ENCODE peak calls at places on chromosomes 12 and 14, in eight cellular contexts. One of them, this sample, is unnamed.

GRCh38 chr14:23182372-23183014 is 967 bp downstream of the SLC7A8 start:
- DNase-seq in IMR-90: no peak
- DNase-seq in cardiac fibroblast: no peak
- DNase-seq in uterus: peak; percentile 71
- DNase-seq in CD8-positive, alpha-beta memory T cell: no peak
- DNase-seq in iPS DF 19.7: no peak
- DNase-seq in NCI-H2171 treated with DMSO at 0.1 percent for 48 hours: peak; percentile 46
- DNase-seq in NCI-H1092: no peak
- DNase-seq in this sample: no peak

GRCh38 chr12:53427905-53428594 is 4.4 kb downstream of the AMHR2 start:
- DNase-seq in IMR-90: peak; percentile 97
- DNase-seq in cardiac fibroblast: peak; percentile 94
- DNase-seq in uterus: no peak
- DNase-seq in CD8-positive, alpha-beta memory T cell: no peak
- DNase-seq in iPS DF 19.7: no peak
- DNase-seq in NCI-H2171 treated with DMSO at 0.1 percent for 48 hours: no peak
- DNase-seq in NCI-H1092: no peak
- DNase-seq in this sample: no peak

GRCh38 chr14:32492482-32492881 is 163.4 kb downstream of the AKAP6 start:
- DNase-seq in IMR-90: no peak
- DNase-seq in cardiac fibroblast: no peak
- DNase-seq in uterus: no peak
- DNase-seq in CD8-positive, alpha-beta memory T cell: no peak
- DNase-seq in iPS DF 19.7: no peak
- DNase-seq in NCI-H2171 treated with DMSO at 0.1 percent for 48 hours: no peak
- DNase-seq in NCI-H1092: no peak
- DNase-seq in this sample: no peak

GRCh38 chr12:132551271-132552120 is 58.9 kb downstream of the LRCOL1 start:
- DNase-seq in IMR-90: no peak
- DNase-seq in cardiac fibroblast: no peak
- DNase-seq in uterus: no peak
- DNase-seq in CD8-positive, alpha-beta memory T cell: no peak
- DNase-seq in iPS DF 19.7: no peak
- DNase-seq in NCI-H2171 treated with DMSO at 0.1 percent for 48 hours: peak; percentile 53
- DNase-seq in NCI-H1092: no peak
- DNase-seq in this sample: no peak

GRCh38 chr14:34012978-34013713 is 62.3 kb upstream of the EGLN3 start:
- DNase-seq in IMR-90: no peak
- DNase-seq in cardiac fibroblast: no peak
- DNase-seq in uterus: no peak
- DNase-seq in CD8-positive, alpha-beta memory T cell: no peak
- DNase-seq in iPS DF 19.7: no peak
- DNase-seq in NCI-H2171 treated with DMSO at 0.1 percent for 48 hours: no peak
- DNase-seq in NCI-H1092: no peak
- DNase-seq in this sample: no peak

GRCh38 chr12:81077329-81077685 is 572 bp upstream of the ACSS3 start:
- DNase-seq in IMR-90: no peak
- DNase-seq in cardiac fibroblast: peak; percentile 17
- DNase-seq in uterus: peak; percentile 47
- DNase-seq in CD8-positive, alpha-beta memory T cell: no peak
- DNase-seq in iPS DF 19.7: peak; percentile 87
- DNase-seq in NCI-H2171 treated with DMSO at 0.1 percent for 48 hours: no peak
- DNase-seq in NCI-H1092: no peak
- DNase-seq in this sample: no peak

GRCh38 chr12:27964123-27964522 is 8.4 kb downstream of the PTHLH start:
- DNase-seq in IMR-90: peak; percentile 42
- DNase-seq in cardiac fibroblast: peak; percentile 42
- DNase-seq in uterus: no peak
- DNase-seq in CD8-positive, alpha-beta memory T cell: no peak
- DNase-seq in iPS DF 19.7: no peak
- DNase-seq in NCI-H2171 treated with DMSO at 0.1 percent for 48 hours: no peak
- DNase-seq in NCI-H1092: no peak
- DNase-seq in this sample: no peak

GRCh38 chr14:95712398-95712797 is 1.5 kb downstream of the TCL1A start:
- DNase-seq in IMR-90: no peak
- DNase-seq in cardiac fibroblast: no peak
- DNase-seq in uterus: no peak
- DNase-seq in CD8-positive, alpha-beta memory T cell: no peak
- DNase-seq in iPS DF 19.7: no peak
- DNase-seq in NCI-H2171 treated with DMSO at 0.1 percent for 48 hours: no peak
- DNase-seq in NCI-H1092: no peak
- DNase-seq in this sample: no peak

GRCh38 chr12:101086490-101086889 is 123.5 kb downstream of the SLC5A8 start:
- DNase-seq in IMR-90: peak; percentile 46
- DNase-seq in cardiac fibroblast: peak; percentile 28
- DNase-seq in uterus: no peak
- DNase-seq in CD8-positive, alpha-beta memory T cell: no peak
- DNase-seq in iPS DF 19.7: no peak
- DNase-seq in NCI-H2171 treated with DMSO at 0.1 percent for 48 hours: peak; percentile 24
- DNase-seq in NCI-H1092: no peak
- DNase-seq in this sample: no peak

GRCh38 chr14:65015391-65015790 is 28.7 kb downstream of the FNTB start:
- DNase-seq in IMR-90: no peak
- DNase-seq in cardiac fibroblast: no peak
- DNase-seq in uterus: no peak
- DNase-seq in CD8-positive, alpha-beta memory T cell: no peak
- DNase-seq in iPS DF 19.7: no peak
- DNase-seq in NCI-H2171 treated with DMSO at 0.1 percent for 48 hours: no peak
- DNase-seq in NCI-H1092: no peak
- DNase-seq in this sample: no peak

GRCh38 chr14:99731536-99732435 is 47.7 kb downstream of the CYP46A1 start:
- DNase-seq in IMR-90: no peak
- DNase-seq in cardiac fibroblast: no peak
- DNase-seq in uterus: peak; percentile 12
- DNase-seq in CD8-positive, alpha-beta memory T cell: no peak
- DNase-seq in iPS DF 19.7: no peak
- DNase-seq in NCI-H2171 treated with DMSO at 0.1 percent for 48 hours: no peak
- DNase-seq in NCI-H1092: no peak
- DNase-seq in this sample: no peak

GRCh38 chr12:119770146-119770545 is 102.2 kb downstream of the PRKAB1 start:
- DNase-seq in IMR-90: peak; percentile 15
- DNase-seq in cardiac fibroblast: peak; percentile 21
- DNase-seq in uterus: no peak
- DNase-seq in CD8-positive, alpha-beta memory T cell: no peak
- DNase-seq in iPS DF 19.7: no peak
- DNase-seq in NCI-H2171 treated with DMSO at 0.1 percent for 48 hours: no peak
- DNase-seq in NCI-H1092: no peak
- DNase-seq in this sample: no peak

GRCh38 chr12:91357381-91357780 is 174.8 kb upstream of the DCN start:
- DNase-seq in IMR-90: no peak
- DNase-seq in cardiac fibroblast: no peak
- DNase-seq in uterus: no peak
- DNase-seq in CD8-positive, alpha-beta memory T cell: no peak
- DNase-seq in iPS DF 19.7: no peak
- DNase-seq in NCI-H2171 treated with DMSO at 0.1 percent for 48 hours: no peak
- DNase-seq in NCI-H1092: no peak
- DNase-seq in this sample: no peak

GRCh38 chr14:65237023-65237814 is 134.9 kb upstream of the MAX start:
- DNase-seq in IMR-90: peak; percentile 49
- DNase-seq in cardiac fibroblast: peak; percentile 55
- DNase-seq in uterus: no peak
- DNase-seq in CD8-positive, alpha-beta memory T cell: no peak
- DNase-seq in iPS DF 19.7: no peak
- DNase-seq in NCI-H2171 treated with DMSO at 0.1 percent for 48 hours: no peak
- DNase-seq in NCI-H1092: no peak
- DNase-seq in this sample: no peak

GRCh38 chr12:19388131-19388549 is 51.2 kb upstream of the AEBP2 start:
- DNase-seq in IMR-90: peak; percentile 39
- DNase-seq in cardiac fibroblast: peak; percentile 70
- DNase-seq in uterus: peak; percentile 47
- DNase-seq in CD8-positive, alpha-beta memory T cell: no peak
- DNase-seq in iPS DF 19.7: no peak
- DNase-seq in NCI-H2171 treated with DMSO at 0.1 percent for 48 hours: no peak
- DNase-seq in NCI-H1092: no peak
- DNase-seq in this sample: no peak

GRCh38 chr14:52399886-52400599 is 85.9 kb downstream of the PTGER2 start:
- DNase-seq in IMR-90: peak; percentile 74
- DNase-seq in cardiac fibroblast: no peak
- DNase-seq in uterus: peak; percentile 27
- DNase-seq in CD8-positive, alpha-beta memory T cell: no peak
- DNase-seq in iPS DF 19.7: no peak
- DNase-seq in NCI-H2171 treated with DMSO at 0.1 percent for 48 hours: peak; percentile 25
- DNase-seq in NCI-H1092: no peak
- DNase-seq in this sample: no peak

GRCh38 chr12:4118017-4118510 is 155.5 kb upstream of the CCND2 start:
- DNase-seq in IMR-90: peak; percentile 64
- DNase-seq in cardiac fibroblast: peak; percentile 42
- DNase-seq in uterus: no peak
- DNase-seq in CD8-positive, alpha-beta memory T cell: no peak
- DNase-seq in iPS DF 19.7: no peak
- DNase-seq in NCI-H2171 treated with DMSO at 0.1 percent for 48 hours: no peak
- DNase-seq in NCI-H1092: no peak
- DNase-seq in this sample: no peak

GRCh38 chr12:113259499-113259953 is 38.3 kb downstream of the TPCN1 start:
- DNase-seq in IMR-90: no peak
- DNase-seq in cardiac fibroblast: peak; percentile 70
- DNase-seq in uterus: peak; percentile 88
- DNase-seq in CD8-positive, alpha-beta memory T cell: no peak
- DNase-seq in iPS DF 19.7: no peak
- DNase-seq in NCI-H2171 treated with DMSO at 0.1 percent for 48 hours: peak; percentile 90
- DNase-seq in NCI-H1092: peak; percentile 61
- DNase-seq in this sample: no peak

GRCh38 chr12:124172646-124173045 is 122.2 kb upstream of the RFLNA start:
- DNase-seq in IMR-90: no peak
- DNase-seq in cardiac fibroblast: peak; percentile 6
- DNase-seq in uterus: no peak
- DNase-seq in CD8-positive, alpha-beta memory T cell: no peak
- DNase-seq in iPS DF 19.7: no peak
- DNase-seq in NCI-H2171 treated with DMSO at 0.1 percent for 48 hours: no peak
- DNase-seq in NCI-H1092: no peak
- DNase-seq in this sample: no peak

GRCh38 chr12:108356902-108357806 is 18.0 kb upstream of the CMKLR1 start:
- DNase-seq in IMR-90: no peak
- DNase-seq in cardiac fibroblast: no peak
- DNase-seq in uterus: no peak
- DNase-seq in CD8-positive, alpha-beta memory T cell: no peak
- DNase-seq in iPS DF 19.7: no peak
- DNase-seq in NCI-H2171 treated with DMSO at 0.1 percent for 48 hours: peak; percentile 28
- DNase-seq in NCI-H1092: no peak
- DNase-seq in this sample: no peak

GRCh38 chr12:20000229-20000869 is 368.0 kb upstream of the PDE3A start:
- DNase-seq in IMR-90: no peak
- DNase-seq in cardiac fibroblast: no peak
- DNase-seq in uterus: no peak
- DNase-seq in CD8-positive, alpha-beta memory T cell: no peak
- DNase-seq in iPS DF 19.7: no peak
- DNase-seq in NCI-H2171 treated with DMSO at 0.1 percent for 48 hours: no peak
- DNase-seq in NCI-H1092: no peak
- DNase-seq in this sample: no peak